ENCODE peak calls at places on chromosome 17, in seven cellular contexts. One of them, this sample, is unnamed.

GRCh38 chr17:66432996-66433556 is 130.7 kb downstream of the PRKCA start:
- DNase-seq in LNCaP clone FGC: no peak
- DNase-seq in CD8-positive, alpha-beta T cell: no peak
- DNase-seq in left ventricle myocardium inferior: no peak
- DNase-seq in ascending aorta: no peak
- DNase-seq in IMR-90: peak; percentile 59
- DNase-seq in upper lobe of right lung: no peak
- DNase-seq in this sample: peak; percentile 30

GRCh38 chr17:45646288-45646988 is 137.7 kb upstream of the CRHR1 start:
- DNase-seq in LNCaP clone FGC: no peak
- DNase-seq in CD8-positive, alpha-beta T cell: no peak
- DNase-seq in left ventricle myocardium inferior: no peak
- DNase-seq in ascending aorta: no peak
- DNase-seq in IMR-90: no peak
- DNase-seq in upper lobe of right lung: peak; percentile 38
- DNase-seq in this sample: no peak

GRCh38 chr17:8310601-8311123 is 621 bp downstream of the ARHGEF15 start:
- DNase-seq in LNCaP clone FGC: no peak
- DNase-seq in CD8-positive, alpha-beta T cell: no peak
- DNase-seq in left ventricle myocardium inferior: peak; percentile 46
- DNase-seq in ascending aorta: no peak
- DNase-seq in IMR-90: no peak
- DNase-seq in upper lobe of right lung: no peak
- DNase-seq in this sample: no peak

GRCh38 chr17:12395733-12396354 is 269.8 kb upstream of the MYOCD start:
- DNase-seq in LNCaP clone FGC: no peak
- DNase-seq in CD8-positive, alpha-beta T cell: no peak
- DNase-seq in left ventricle myocardium inferior: no peak
- DNase-seq in ascending aorta: no peak
- DNase-seq in IMR-90: no peak
- DNase-seq in upper lobe of right lung: no peak
- DNase-seq in this sample: peak; percentile 13

GRCh38 chr17:60165976-60166375 is 16.2 kb downstream of the CA4 start:
- DNase-seq in LNCaP clone FGC: no peak
- DNase-seq in CD8-positive, alpha-beta T cell: no peak
- DNase-seq in left ventricle myocardium inferior: no peak
- DNase-seq in ascending aorta: no peak
- DNase-seq in IMR-90: no peak
- DNase-seq in upper lobe of right lung: no peak
- DNase-seq in this sample: no peak

GRCh38 chr17:2924211-2924610 is 128.0 kb downstream of the RAP1GAP2 start:
- DNase-seq in LNCaP clone FGC: no peak
- DNase-seq in CD8-positive, alpha-beta T cell: no peak
- DNase-seq in left ventricle myocardium inferior: no peak
- DNase-seq in ascending aorta: no peak
- DNase-seq in IMR-90: peak; percentile 65
- DNase-seq in upper lobe of right lung: no peak
- DNase-seq in this sample: no peak

GRCh38 chr17:79607941-79608728 is 2.7 kb downstream of the RBFOX3 start:
- DNase-seq in LNCaP clone FGC: peak; percentile 13
- DNase-seq in CD8-positive, alpha-beta T cell: no peak
- DNase-seq in left ventricle myocardium inferior: no peak
- DNase-seq in ascending aorta: no peak
- DNase-seq in IMR-90: no peak
- DNase-seq in upper lobe of right lung: no peak
- DNase-seq in this sample: no peak

GRCh38 chr17:64377769-64378282 is 12.8 kb downstream of the PECAM1 start:
- DNase-seq in LNCaP clone FGC: no peak
- DNase-seq in CD8-positive, alpha-beta T cell: no peak
- DNase-seq in left ventricle myocardium inferior: no peak
- DNase-seq in ascending aorta: no peak
- DNase-seq in IMR-90: peak; percentile 60
- DNase-seq in upper lobe of right lung: peak; percentile 16
- DNase-seq in this sample: no peak

GRCh38 chr17:72118588-72119279 is 2.1 kb upstream of the SOX9 start:
- DNase-seq in LNCaP clone FGC: peak; percentile 36
- DNase-seq in CD8-positive, alpha-beta T cell: no peak
- DNase-seq in left ventricle myocardium inferior: peak; percentile 52
- DNase-seq in ascending aorta: no peak
- DNase-seq in IMR-90: peak; percentile 88
- DNase-seq in upper lobe of right lung: no peak
- DNase-seq in this sample: peak; percentile 66

GRCh38 chr17:2090804-2091534 is 36.1 kb downstream of the HIC1 start:
- DNase-seq in LNCaP clone FGC: peak; percentile 45
- DNase-seq in CD8-positive, alpha-beta T cell: no peak
- DNase-seq in left ventricle myocardium inferior: peak; percentile 64
- DNase-seq in ascending aorta: no peak
- DNase-seq in IMR-90: peak; percentile 97
- DNase-seq in upper lobe of right lung: no peak
- DNase-seq in this sample: peak; percentile 94

GRCh38 chr17:17353625-17354484 is 50.7 kb downstream of the NT5M start:
- DNase-seq in LNCaP clone FGC: no peak
- DNase-seq in CD8-positive, alpha-beta T cell: no peak
- DNase-seq in left ventricle myocardium inferior: no peak
- DNase-seq in ascending aorta: no peak
- DNase-seq in IMR-90: no peak
- DNase-seq in upper lobe of right lung: peak; percentile 57
- DNase-seq in this sample: no peak

GRCh38 chr17:32158870-32159585 is 16.7 kb downstream of the RHOT1 start:
- DNase-seq in LNCaP clone FGC: no peak
- DNase-seq in CD8-positive, alpha-beta T cell: no peak
- DNase-seq in left ventricle myocardium inferior: no peak
- DNase-seq in ascending aorta: no peak
- DNase-seq in IMR-90: no peak
- DNase-seq in upper lobe of right lung: no peak
- DNase-seq in this sample: no peak

GRCh38 chr17:45931677-45932076 is 37.3 kb downstream of the MAPT start:
- DNase-seq in LNCaP clone FGC: no peak
- DNase-seq in CD8-positive, alpha-beta T cell: no peak
- DNase-seq in left ventricle myocardium inferior: no peak
- DNase-seq in ascending aorta: no peak
- DNase-seq in IMR-90: no peak
- DNase-seq in upper lobe of right lung: no peak
- DNase-seq in this sample: no peak

GRCh38 chr17:34527908-34528470 is 51.4 kb upstream of the TMEM132E start:
- DNase-seq in LNCaP clone FGC: no peak
- DNase-seq in CD8-positive, alpha-beta T cell: no peak
- DNase-seq in left ventricle myocardium inferior: no peak
- DNase-seq in ascending aorta: no peak
- DNase-seq in IMR-90: no peak
- DNase-seq in upper lobe of right lung: no peak
- DNase-seq in this sample: no peak

GRCh38 chr17:31494259-31495048 is 103.0 kb downstream of the RAB11FIP4 start:
- DNase-seq in LNCaP clone FGC: no peak
- DNase-seq in CD8-positive, alpha-beta T cell: peak; percentile 61
- DNase-seq in left ventricle myocardium inferior: no peak
- DNase-seq in ascending aorta: no peak
- DNase-seq in IMR-90: no peak
- DNase-seq in upper lobe of right lung: no peak
- DNase-seq in this sample: no peak

GRCh38 chr17:80195671-80196529 is 24.2 kb downstream of the SGSH start:
- DNase-seq in LNCaP clone FGC: no peak
- DNase-seq in CD8-positive, alpha-beta T cell: peak; percentile 56
- DNase-seq in left ventricle myocardium inferior: no peak
- DNase-seq in ascending aorta: no peak
- DNase-seq in IMR-90: no peak
- DNase-seq in upper lobe of right lung: no peak
- DNase-seq in this sample: no peak

GRCh38 chr17:20988001-20988641 is 54.7 kb downstream of the USP22 start:
- DNase-seq in LNCaP clone FGC: no peak
- DNase-seq in CD8-positive, alpha-beta T cell: no peak
- DNase-seq in left ventricle myocardium inferior: no peak
- DNase-seq in ascending aorta: no peak
- DNase-seq in IMR-90: no peak
- DNase-seq in upper lobe of right lung: peak; percentile 41
- DNase-seq in this sample: no peak

GRCh38 chr17:18026408-18026776 is 12.6 kb downstream of the ATPAF2 start:
- DNase-seq in LNCaP clone FGC: no peak
- DNase-seq in CD8-positive, alpha-beta T cell: peak; percentile 28
- DNase-seq in left ventricle myocardium inferior: peak; percentile 56
- DNase-seq in ascending aorta: no peak
- DNase-seq in IMR-90: peak; percentile 81
- DNase-seq in upper lobe of right lung: no peak
- DNase-seq in this sample: peak; percentile 93

GRCh38 chr17:17021194-17021863 is 20.9 kb upstream of the MPRIP start:
- DNase-seq in LNCaP clone FGC: no peak
- DNase-seq in CD8-positive, alpha-beta T cell: no peak
- DNase-seq in left ventricle myocardium inferior: peak; percentile 61
- DNase-seq in ascending aorta: no peak
- DNase-seq in IMR-90: no peak
- DNase-seq in upper lobe of right lung: peak; percentile 78
- DNase-seq in this sample: no peak

GRCh38 chr17:33972756-33973155 is 282.3 kb upstream of the CCL2 start:
- DNase-seq in LNCaP clone FGC: no peak
- DNase-seq in CD8-positive, alpha-beta T cell: no peak
- DNase-seq in left ventricle myocardium inferior: no peak
- DNase-seq in ascending aorta: no peak
- DNase-seq in IMR-90: no peak
- DNase-seq in upper lobe of right lung: no peak
- DNase-seq in this sample: no peak

GRCh38 chr17:17933775-17934174 is 38.4 kb downstream of the TOM1L2 start:
- DNase-seq in LNCaP clone FGC: no peak
- DNase-seq in CD8-positive, alpha-beta T cell: no peak
- DNase-seq in left ventricle myocardium inferior: no peak
- DNase-seq in ascending aorta: no peak
- DNase-seq in IMR-90: peak; percentile 67
- DNase-seq in upper lobe of right lung: no peak
- DNase-seq in this sample: peak; percentile 32

GRCh38 chr17:73031472-73031871 is 61.0 kb downstream of the SLC39A11 start:
- DNase-seq in LNCaP clone FGC: no peak
- DNase-seq in CD8-positive, alpha-beta T cell: no peak
- DNase-seq in left ventricle myocardium inferior: no peak
- DNase-seq in ascending aorta: no peak
- DNase-seq in IMR-90: no peak
- DNase-seq in upper lobe of right lung: no peak
- DNase-seq in this sample: no peak

GRCh38 chr17:4161560-4162221 is 18.7 kb downstream of the CYB5D2 start:
- DNase-seq in LNCaP clone FGC: no peak
- DNase-seq in CD8-positive, alpha-beta T cell: no peak
- DNase-seq in left ventricle myocardium inferior: no peak
- DNase-seq in ascending aorta: no peak
- DNase-seq in IMR-90: no peak
- DNase-seq in upper lobe of right lung: no peak
- DNase-seq in this sample: peak; percentile 15

GRCh38 chr17:4162366-4162765 is 19.4 kb downstream of the CYB5D2 start:
- DNase-seq in LNCaP clone FGC: no peak
- DNase-seq in CD8-positive, alpha-beta T cell: no peak
- DNase-seq in left ventricle myocardium inferior: no peak
- DNase-seq in ascending aorta: no peak
- DNase-seq in IMR-90: no peak
- DNase-seq in upper lobe of right lung: no peak
- DNase-seq in this sample: no peak

GRCh38 chr17:4160294-4160859 is 17.4 kb downstream of the CYB5D2 start:
- DNase-seq in LNCaP clone FGC: no peak
- DNase-seq in CD8-positive, alpha-beta T cell: no peak
- DNase-seq in left ventricle myocardium inferior: no peak
- DNase-seq in ascending aorta: no peak
- DNase-seq in IMR-90: no peak
- DNase-seq in upper lobe of right lung: no peak
- DNase-seq in this sample: no peak

GRCh38 chr17:4159761-4160160 is 16.8 kb downstream of the CYB5D2 start:
- DNase-seq in LNCaP clone FGC: no peak
- DNase-seq in CD8-positive, alpha-beta T cell: no peak
- DNase-seq in left ventricle myocardium inferior: no peak
- DNase-seq in ascending aorta: no peak
- DNase-seq in IMR-90: no peak
- DNase-seq in upper lobe of right lung: no peak
- DNase-seq in this sample: no peak

GRCh38 chr17:4161179-4161559 is 18.2 kb downstream of the CYB5D2 start:
- DNase-seq in LNCaP clone FGC: peak; percentile 93
- DNase-seq in CD8-positive, alpha-beta T cell: no peak
- DNase-seq in left ventricle myocardium inferior: no peak
- DNase-seq in ascending aorta: peak; percentile 32
- DNase-seq in IMR-90: peak; percentile 93
- DNase-seq in upper lobe of right lung: no peak
- DNase-seq in this sample: peak; percentile 89
- TF ChIP-seq CTCF in LNCaP clone FGC: no peak
- TF ChIP-seq CTCF in CD8-positive, alpha-beta T cell: no peak
- TF ChIP-seq CTCF in left ventricle myocardium inferior: no peak
- TF ChIP-seq CTCF in ascending aorta: peak; percentile 46
- TF ChIP-seq CTCF in IMR-90: peak; percentile 57
- TF ChIP-seq CTCF in upper lobe of right lung: peak; percentile 5
- TF ChIP-seq CTCF in this sample: peak; percentile 73

GRCh38 chr17:39872700-39873099 is 4.7 kb downstream of the ZPBP2 start:
- DNase-seq in LNCaP clone FGC: peak; percentile 8
- DNase-seq in CD8-positive, alpha-beta T cell: no peak
- DNase-seq in left ventricle myocardium inferior: no peak
- DNase-seq in ascending aorta: no peak
- DNase-seq in IMR-90: peak; percentile 31
- DNase-seq in upper lobe of right lung: no peak
- DNase-seq in this sample: peak; percentile 40
- TF ChIP-seq CTCF in LNCaP clone FGC: peak; percentile 37
- TF ChIP-seq CTCF in CD8-positive, alpha-beta T cell: no peak
- TF ChIP-seq CTCF in left ventricle myocardium inferior: peak; percentile 43
- TF ChIP-seq CTCF in ascending aorta: peak; percentile 28
- TF ChIP-seq CTCF in IMR-90: peak; percentile 44
- TF ChIP-seq CTCF in upper lobe of right lung: peak; percentile 31
- TF ChIP-seq CTCF in this sample: peak; percentile 79

DNA sequence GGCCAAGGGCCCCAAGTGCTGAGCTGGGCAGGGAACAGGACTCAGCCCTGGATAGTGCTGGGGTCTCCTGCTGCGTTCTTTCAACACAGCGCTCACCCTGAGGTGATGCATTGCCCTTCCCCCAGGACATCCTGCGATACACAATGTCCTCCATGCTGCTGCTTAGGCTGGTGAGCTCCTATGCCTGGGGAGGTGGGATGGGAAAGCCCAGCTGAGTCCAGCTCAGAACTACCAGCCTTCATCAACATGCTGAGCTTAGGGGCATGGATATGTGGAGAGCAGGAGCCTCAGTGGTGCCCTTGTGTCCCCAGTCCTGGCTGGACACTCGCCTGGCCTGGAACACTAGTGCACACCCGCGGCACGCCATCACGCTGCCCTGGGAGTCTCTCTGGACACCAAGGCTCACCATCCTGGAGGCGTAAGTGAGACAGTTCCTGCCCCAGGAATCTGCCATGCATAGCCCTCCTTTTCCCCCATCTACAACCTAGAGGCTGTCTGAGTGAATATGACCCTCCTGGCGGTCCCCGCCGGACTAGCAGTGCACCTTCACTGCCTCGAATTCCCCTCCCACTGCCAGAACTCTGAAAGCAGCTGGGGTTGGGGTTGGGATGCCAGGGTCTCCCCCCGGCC is 710 bp downstream of the ZACN start:
- DNase-seq in LNCaP clone FGC: no peak
- DNase-seq in CD8-positive, alpha-beta T cell: no peak
- DNase-seq in left ventricle myocardium inferior: no peak
- DNase-seq in ascending aorta: no peak
- DNase-seq in IMR-90: no peak
- DNase-seq in upper lobe of right lung: peak; percentile 40
- DNase-seq in this sample: no peak
- TF ChIP-seq CTCF in LNCaP clone FGC: no peak
- TF ChIP-seq CTCF in CD8-positive, alpha-beta T cell: no peak
- TF ChIP-seq CTCF in left ventricle myocardium inferior: no peak
- TF ChIP-seq CTCF in ascending aorta: no peak
- TF ChIP-seq CTCF in IMR-90: no peak
- TF ChIP-seq CTCF in upper lobe of right lung: no peak
- TF ChIP-seq CTCF in this sample: no peak

GRCh38 chr17:37047631-37048104 is 98.9 kb downstream of the AATF start:
- DNase-seq in LNCaP clone FGC: peak; percentile 55
- DNase-seq in CD8-positive, alpha-beta T cell: peak; percentile 63
- DNase-seq in left ventricle myocardium inferior: peak; percentile 70
- DNase-seq in ascending aorta: peak; percentile 26
- DNase-seq in IMR-90: peak; percentile 80
- DNase-seq in upper lobe of right lung: peak; percentile 83
- DNase-seq in this sample: peak; percentile 73
- TF ChIP-seq CTCF in LNCaP clone FGC: peak; percentile 82
- TF ChIP-seq CTCF in CD8-positive, alpha-beta T cell: peak; percentile 68
- TF ChIP-seq CTCF in left ventricle myocardium inferior: peak; percentile 87
- TF ChIP-seq CTCF in ascending aorta: peak; percentile 90
- TF ChIP-seq CTCF in IMR-90: peak; percentile 88
- TF ChIP-seq CTCF in upper lobe of right lung: peak; percentile 88
- TF ChIP-seq CTCF in this sample: peak; percentile 97

GRCh38 chr17:82077617-82078358 is 12.2 kb upstream of the DUS1L start:
- DNase-seq in LNCaP clone FGC: no peak
- DNase-seq in CD8-positive, alpha-beta T cell: no peak
- DNase-seq in left ventricle myocardium inferior: no peak
- DNase-seq in ascending aorta: no peak
- DNase-seq in IMR-90: no peak
- DNase-seq in upper lobe of right lung: no peak
- DNase-seq in this sample: no peak
- TF ChIP-seq CTCF in LNCaP clone FGC: no peak
- TF ChIP-seq CTCF in CD8-positive, alpha-beta T cell: no peak
- TF ChIP-seq CTCF in left ventricle myocardium inferior: no peak
- TF ChIP-seq CTCF in ascending aorta: no peak
- TF ChIP-seq CTCF in IMR-90: no peak
- TF ChIP-seq CTCF in upper lobe of right lung: no peak
- TF ChIP-seq CTCF in this sample: no peak